ENCODE peak calls at places on chromosome 9, in five cellular contexts. L, E, O, W and D are unnamed samples.

GRCh38 chr9:35526087-35526801 is 36.3 kb downstream of the RUSC2 start:
- DNase-seq in L (no peak), E (no peak), O (peak), W (no peak), D (no peak)

GRCh38 chr9:7523644-7524043 is 275.9 kb downstream of the DMAC1 start:
- DNase-seq in L (no peak), E (no peak), O (no peak), W (no peak), D (no peak)

GRCh38 chr9:35812025-35812602 is at the start of gene SPAG8:
- DNase-seq in L (peak), E (peak), O (peak), W (peak), D (peak)

GRCh38 chr9:18422296-18423036 is 51.5 kb upstream of the ADAMTSL1 start:
- DNase-seq in L (no peak), E (peak), O (no peak), W (no peak), D (no peak)

GRCh38 chr9:136095028-136095494 is at the start of gene NACC2:
- DNase-seq in L (no peak), E (no peak), O (peak), W (peak), D (peak)

GRCh38 chr9:99818439-99818992 is 3.2 kb upstream of the NR4A3 start:
- DNase-seq in L (no peak), E (no peak), O (no peak), W (no peak), D (no peak)

GRCh38 chr9:78035369-78035993 is 3.9 kb upstream of the GNAQ start:
- DNase-seq in L (peak), E (peak), O (peak), W (peak), D (peak)

GRCh38 chr9:97579914-97580313 is 53.3 kb downstream of the TSTD2 start:
- DNase-seq in L (no peak), E (no peak), O (no peak), W (no peak), D (no peak)

GRCh38 chr9:97307091-97307490 is 368 bp upstream of the CCDC180 start:
- DNase-seq in L (no peak), E (peak), O (peak), W (peak), D (no peak)

GRCh38 chr9:89923174-89923573 is 318.4 kb downstream of the GADD45G start:
- DNase-seq in L (no peak), E (no peak), O (no peak), W (no peak), D (no peak)

GRCh38 chr9:69397384-69398214 is 72.6 kb downstream of the ENTREP1 start:
- DNase-seq in L (no peak), E (no peak), O (peak), W (no peak), D (no peak)

GRCh38 chr9:115649991-115650472 is 503.6 kb upstream of the PAPPA start:
- DNase-seq in L (no peak), E (peak), O (peak), W (peak), D (no peak)

GRCh38 chr9:15235658-15236057 is 71.4 kb downstream of the TTC39B start:
- DNase-seq in L (no peak), E (no peak), O (no peak), W (no peak), D (no peak)

GRCh38 chr9:111916234-111916645 is 19.6 kb downstream of the UGCG start:
- DNase-seq in L (no peak), E (no peak), O (no peak), W (no peak), D (no peak)

GRCh38 chr9:28037968-28038367 is 464.7 kb upstream of the C9orf72 start:
- DNase-seq in L (no peak), E (no peak), O (no peak), W (no peak), D (no peak)

GRCh38 chr9:95225016-95225745 is 92.3 kb downstream of the FANCC start:
- DNase-seq in L (no peak), E (no peak), O (peak), W (no peak), D (no peak)